ENCODE peak calls at places on chromosomes 3 and 15, in eight cellular contexts. R is dorsolateral prefrontal cortex, K is GM12865, D is body of pancreas, U is foreskin fibroblast, L is left lung, V is heart right ventricle, E is astrocyte. C is an unnamed sample.

GRCh38 chr3:150870406-150870805 is 34.8 kb downstream of the MINDY4B start:
- DNase-seq in E (peak; percentile 86), L (no peak), K (no peak), R (no peak), V (no peak), U (peak; percentile 23), D (no peak), C (peak; percentile 87)

GRCh38 chr15:27977656-27978055 is 121.5 kb downstream of the OCA2 start:
- DNase-seq in D (no peak), V (no peak), U (no peak), K (no peak), R (no peak), L (no peak), E (peak; percentile 23), C (no peak)

GRCh38 chr3:34890247-34890646 is 749.1 kb upstream of the ARPP21 start:
- DNase-seq in E (no peak), K (no peak), R (no peak), U (no peak), D (no peak), V (no peak), L (no peak), C (no peak)

GRCh38 chr3:123447749-123448502 is 964 bp downstream of the ADCY5 start:
- DNase-seq in K (no peak), L (peak; percentile 83), V (peak; percentile 55), R (no peak), E (no peak), D (peak; percentile 27), U (no peak), C (no peak)

GRCh38 chr15:88376574-88377174 is 90.5 kb downstream of the MRPL46 start:
- DNase-seq in K (no peak), V (no peak), L (no peak), E (peak; percentile 90), D (no peak), U (no peak), R (no peak), C (no peak)

GRCh38 chr3:187986514-187986934 is 167.4 kb upstream of the LPP start:
- DNase-seq in U (peak; percentile 94), V (no peak), E (peak; percentile 96), K (no peak), R (no peak), D (no peak), L (no peak), C (peak; percentile 98)

GRCh38 chr3:48034000-48034516 is 17.8 kb upstream of the MAP4 start:
- DNase-seq in R (no peak), V (no peak), E (peak; percentile 97), L (no peak), D (no peak), K (peak; percentile 6), U (peak; percentile 65), C (peak; percentile 59)

GRCh38 chr3:18027161-18027939 is 284.9 kb upstream of the TBC1D5 start:
- DNase-seq in L (no peak), U (no peak), E (peak; percentile 87), V (no peak), D (no peak), R (no peak), K (no peak), C (no peak)

GRCh38 chr15:67025719-67026118 is 39.7 kb upstream of the SMAD3 start:
- DNase-seq in D (no peak), V (peak; percentile 27), U (peak; percentile 88), R (no peak), K (no peak), L (no peak), E (peak; percentile 49), C (no peak)

GRCh38 chr3:107367353-107367752 is 9.9 kb upstream of the CCDC54 start:
- DNase-seq in E (peak; percentile 84), L (no peak), V (no peak), R (no peak), U (peak; percentile 56), D (peak; percentile 13), K (no peak), C (peak; percentile 86)

GRCh38 chr15:68594533-68595259 is 15.9 kb downstream of the CORO2B start:
- DNase-seq in L (no peak), E (no peak), D (no peak), K (no peak), U (no peak), R (no peak), V (no peak), C (no peak)

GRCh38 chr3:52054689-52055511 is 1.5 kb downstream of the DUSP7 start:
- DNase-seq in U (no peak), V (no peak), L (no peak), E (no peak), D (no peak), R (no peak), K (no peak), C (no peak)

GRCh38 chr3:52052831-52053306 is 3.5 kb downstream of the DUSP7 start:
- DNase-seq in R (peak; percentile 84), D (peak; percentile 63), V (peak; percentile 86), K (peak; percentile 53), E (peak; percentile 64), L (peak; percentile 91), U (peak; percentile 84), C (peak; percentile 70)

GRCh38 chr3:52051444-52051843 is 4.9 kb downstream of the DUSP7 start:
- DNase-seq in E (no peak), L (no peak), V (no peak), R (no peak), K (no peak), U (no peak), D (no peak), C (no peak)

GRCh38 chr3:52055537-52056351 is 627 bp downstream of the DUSP7 start:
- DNase-seq in U (peak; percentile 54), E (peak; percentile 34), R (no peak), L (peak; percentile 90), V (peak; percentile 57), K (peak; percentile 85), D (peak; percentile 52), C (no peak)

DNA sequence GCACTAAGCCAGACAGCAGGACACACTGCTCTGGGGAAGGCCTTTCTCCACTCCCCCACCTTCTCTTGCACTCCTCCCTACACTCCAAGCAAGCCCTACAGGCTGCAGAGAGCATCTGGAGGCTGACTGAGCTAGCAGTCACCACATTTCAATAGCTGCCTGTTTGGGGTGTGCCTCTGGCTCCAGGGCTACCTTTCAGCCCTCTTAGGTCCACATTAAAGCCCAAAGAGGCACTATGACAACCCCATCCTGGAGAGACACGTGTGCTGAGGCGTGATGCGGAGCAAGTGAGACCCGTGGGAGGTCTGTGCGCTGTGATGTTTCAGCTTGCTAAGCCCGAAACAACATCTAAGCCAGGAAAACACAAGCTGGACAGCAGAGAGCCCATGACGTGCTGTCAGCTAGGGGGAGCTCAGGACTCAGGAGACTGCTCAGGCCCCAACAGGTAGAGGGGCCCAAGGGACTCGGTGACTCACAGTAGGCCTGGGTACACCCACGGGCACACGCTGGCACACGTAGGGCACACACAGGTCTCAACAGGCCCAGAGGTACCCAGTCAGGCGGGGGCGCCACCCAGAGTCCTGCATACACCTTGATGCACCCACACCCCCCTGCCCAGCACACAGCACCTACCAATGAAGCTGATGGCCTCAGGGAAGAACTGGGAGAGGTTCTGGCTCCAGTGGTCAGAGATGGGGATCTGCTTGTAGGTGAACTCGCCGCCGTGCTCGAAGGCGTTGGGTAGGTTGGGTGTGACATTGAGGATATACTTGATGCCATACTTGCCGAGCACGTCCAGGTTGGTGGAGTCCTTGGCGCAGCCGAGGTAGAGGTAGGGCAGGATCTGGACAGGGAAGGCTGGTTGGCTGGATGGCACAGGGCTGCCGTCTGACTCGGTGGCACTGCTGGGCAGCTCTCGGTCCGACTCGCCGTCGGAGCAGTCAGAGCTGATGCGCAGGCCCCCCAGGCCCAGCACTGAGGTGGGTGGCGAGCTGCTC is 2.8 kb downstream of the DUSP7 start:
- DNase-seq in R (peak; percentile 70), E (no peak), D (no peak), V (no peak), U (peak; percentile 51), K (peak; percentile 56), L (no peak), C (peak; percentile 98)
- TF ChIP-seq CTCF in R (peak; percentile 38), E (no peak), D (no peak), V (peak; percentile 48), U (peak; percentile 27), K (peak; percentile 41), L (no peak), C (peak; percentile 90)

DNA sequence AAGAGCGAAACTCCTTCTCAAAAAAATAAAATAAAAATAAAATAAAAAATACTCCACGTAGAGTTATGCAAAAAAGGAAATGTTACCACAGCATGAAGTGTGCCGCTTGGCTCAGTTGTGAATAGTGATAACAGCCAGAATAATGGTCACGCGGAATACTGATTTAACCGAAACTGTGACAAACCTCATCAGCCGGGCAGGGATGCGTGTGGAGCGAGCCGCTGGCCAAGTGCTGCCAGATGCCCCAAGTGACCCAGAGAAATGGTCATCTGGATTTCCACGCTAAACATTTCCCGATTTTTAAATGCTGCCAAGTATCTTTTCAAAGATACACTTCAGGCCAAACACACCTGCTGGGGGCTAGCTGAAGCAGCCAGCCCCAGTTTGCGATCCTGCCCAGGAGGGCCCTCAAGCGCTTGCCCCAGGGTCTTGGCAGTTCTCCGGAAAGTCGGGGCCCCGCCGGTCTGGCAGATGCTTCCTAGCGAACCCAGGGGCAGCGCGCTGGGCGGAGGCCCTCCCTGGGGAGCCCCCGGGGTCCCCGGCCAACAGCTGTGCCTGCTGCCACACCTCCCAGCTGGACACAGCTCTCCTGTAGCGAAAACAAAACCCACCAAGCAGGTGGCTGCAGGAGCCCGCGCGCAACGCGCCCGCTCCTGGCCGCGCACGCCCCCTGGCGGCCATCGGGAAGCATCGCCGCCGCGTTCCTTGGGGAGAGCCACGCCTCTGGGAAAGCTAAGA is 35.1 kb downstream of the CMTM6 start:
- DNase-seq in E (peak; percentile 12), L (peak; percentile 96), D (peak; percentile 77), K (peak; percentile 79), U (peak; percentile 54), R (peak; percentile 86), V (peak; percentile 80), C (peak; percentile 40)
- H3K4me3 ChIP-seq in E (no peak overlapping the region), L (peak overlapping the region; percentile 24), D (peak overlapping the region; percentile 13), K (peak overlapping the region; percentile 36), U (peak overlapping the region; percentile 25), R (peak overlapping the region; percentile 75), V (peak overlapping the region; percentile 14), C (no peak overlapping the region)

GRCh38 chr3:170145278-170145677 is 36.3 kb downstream of the PHC3 start:
- DNase-seq in R (no peak), U (no peak), L (no peak), D (no peak), V (no peak), K (no peak), E (no peak), C (no peak)
- TF ChIP-seq CTCF in R (no peak), U (no peak), L (no peak), D (no peak), V (no peak), K (no peak), E (no peak), C (no peak)

GRCh38 chr3:189355481-189356201 is 183.9 kb downstream of the TPRG1 start:
- DNase-seq in V (no peak), D (no peak), E (peak; percentile 80), K (no peak), L (no peak), U (peak; percentile 3), R (no peak), C (peak; percentile 95)
- H3K4me3 ChIP-seq in V (no peak overlapping the region), D (no peak overlapping the region), E (no peak overlapping the region), K (no peak overlapping the region), L (no peak overlapping the region), U (no peak overlapping the region), R (no peak overlapping the region), C (no peak overlapping the region)

GRCh38 chr3:156761713-156762575 is 64.2 kb upstream of the LEKR1 start:
- DNase-seq in L (no peak), U (no peak), R (no peak), K (no peak), V (no peak), D (no peak), E (no peak), C (peak; percentile 50)
- TF ChIP-seq CTCF in L (no peak), U (no peak), R (no peak), K (no peak), V (no peak), D (no peak), E (no peak), C (peak; percentile 11)

C was measured in bronchial epithelial cell.